ENCODE peak calls at places on chromosome 21, in nine cellular contexts. E is PC-9; Q is right atrium auricular region; N is transverse colon; T is tibial artery; Z is CD8-positive, alpha-beta memory T cell; J is IMR-90; O is dorsolateral prefrontal cortex; C is Peyer's patch. M is an unnamed sample.

GRCh38 chr21:44695176-44695575 is 1.8 kb upstream of the KRTAP10-12 start:
- DNase-seq in E (no peak), Q (peak), N (no peak), T (no peak), Z (no peak), J (no peak), O (peak), C (no peak), M (no peak)

GRCh38 chr21:33268736-33269441 is 2.7 kb downstream of the IL10RB start:
- DNase-seq in E (peak), Q (no peak), N (peak), T (no peak), Z (peak), J (no peak), O (no peak), C (peak), M (peak)

GRCh38 chr21:22363504-22363903 is 1365.3 kb downstream of the NCAM2 start:
- DNase-seq in E (no peak), Q (no peak), N (peak), T (no peak), Z (no peak), J (no peak), O (no peak), C (peak), M (no peak)

GRCh38 chr21:29334717-29335428 is 36.2 kb downstream of the BACH1 start:
- DNase-seq in E (no peak), Q (no peak), N (no peak), T (no peak), Z (no peak), J (peak), O (no peak), C (no peak), M (no peak)

GRCh38 chr21:36810443-36810842 is 111.5 kb downstream of the SIM2 start:
- DNase-seq in E (no peak), Q (no peak), N (no peak), T (no peak), Z (no peak), J (no peak), O (no peak), C (no peak), M (no peak)

GRCh38 chr21:33441489-33442477 is 38.0 kb downstream of the TMEM50B start:
- DNase-seq in E (peak), Q (peak), N (peak), T (peak), Z (no peak), J (peak), O (no peak), C (peak), M (no peak)

GRCh38 chr21:44765231-44766013 is 36.2 kb downstream of the UBE2G2 start:
- DNase-seq in E (peak), Q (no peak), N (no peak), T (no peak), Z (peak), J (no peak), O (no peak), C (no peak), M (peak)

GRCh38 chr21:45100866-45101265 is 26.5 kb downstream of the ADARB1 start:
- DNase-seq in E (no peak), Q (no peak), N (no peak), T (no peak), Z (no peak), J (no peak), O (no peak), C (no peak), M (no peak)

GRCh38 chr21:44428281-44428942 is 26.9 kb upstream of the LRRC3 start:
- DNase-seq in E (peak), Q (no peak), N (peak), T (peak), Z (peak), J (no peak), O (no peak), C (peak), M (peak)

GRCh38 chr21:35926003-35926541 is 134.3 kb downstream of the SETD4 start:
- DNase-seq in E (no peak), Q (no peak), N (no peak), T (no peak), Z (no peak), J (no peak), O (no peak), C (no peak), M (no peak)

GRCh38 chr21:38306407-38306806 is 49.6 kb downstream of the KCNJ15 start:
- DNase-seq in E (no peak), Q (no peak), N (no peak), T (no peak), Z (no peak), J (peak), O (no peak), C (no peak), M (no peak)

GRCh38 chr21:38420140-38420539 is 78.1 kb downstream of the ERG start:
- DNase-seq in E (no peak), Q (peak), N (no peak), T (no peak), Z (no peak), J (no peak), O (no peak), C (no peak), M (no peak)

GRCh38 chr21:31137951-31138350 is 99.7 kb upstream of the KRTAP19-8 start:
- DNase-seq in E (no peak), Q (no peak), N (no peak), T (no peak), Z (no peak), J (no peak), O (no peak), C (no peak), M (no peak)

GRCh38 chr21:18153063-18153462 is 91.6 kb upstream of the CHODL start:
- DNase-seq in E (no peak), Q (no peak), N (no peak), T (no peak), Z (no peak), J (no peak), O (no peak), C (no peak), M (no peak)

GRCh38 chr21:37915941-37916794 is at the start of gene KCNJ6:
- DNase-seq in E (no peak), Q (no peak), N (no peak), T (no peak), Z (no peak), J (peak), O (no peak), C (no peak), M (no peak)

GRCh38 chr21:33898546-33898945 is 17.1 kb downstream of the ATP5PO start:
- DNase-seq in E (no peak), Q (no peak), N (no peak), T (no peak), Z (no peak), J (peak), O (no peak), C (no peak), M (no peak)

GRCh38 chr21:35204125-35204524 is 155.0 kb upstream of the RUNX1 start:
- DNase-seq in E (no peak), Q (no peak), N (no peak), T (no peak), Z (no peak), J (peak), O (no peak), C (no peak), M (no peak)

GRCh38 chr21:26169061-26169610 is 1.4 kb downstream of the APP start:
- DNase-seq in E (peak), Q (peak), N (peak), T (peak), Z (no peak), J (peak), O (no peak), C (peak), M (peak)

GRCh38 chr21:33708874-33709273 is 66.6 kb downstream of the ITSN1 start:
- DNase-seq in E (no peak), Q (no peak), N (no peak), T (no peak), Z (no peak), J (no peak), O (no peak), C (no peak), M (no peak)

GRCh38 chr21:31426235-31426797 is 82.3 kb upstream of the TIAM1 start:
- DNase-seq in E (no peak), Q (no peak), N (no peak), T (no peak), Z (no peak), J (no peak), O (no peak), C (no peak), M (no peak)

GRCh38 chr21:44867999-44868700 is 5.3 kb downstream of the PTTG1IP start:
- DNase-seq in E (no peak), Q (no peak), N (no peak), T (no peak), Z (peak), J (no peak), O (no peak), C (peak), M (peak)

GRCh38 chr21:32886339-32886738 is 114.8 kb upstream of the PAXBP1 start:
- DNase-seq in E (no peak), Q (no peak), N (no peak), T (no peak), Z (peak), J (no peak), O (no peak), C (no peak), M (peak)

GRCh38 chr21:32248616-32249550 is 30.0 kb downstream of the MIS18A start:
- DNase-seq in E (no peak), Q (no peak), N (no peak), T (no peak), Z (no peak), J (peak), O (no peak), C (no peak), M (no peak)

GRCh38 chr21:38136201-38136600 is 120.6 kb upstream of the KCNJ15 start:
- DNase-seq in E (no peak), Q (no peak), N (no peak), T (no peak), Z (no peak), J (peak), O (no peak), C (no peak), M (no peak)

GRCh38 chr21:37593015-37593414 is 226.4 kb downstream of the DYRK1A start:
- DNase-seq in E (no peak), Q (no peak), N (no peak), T (no peak), Z (no peak), J (no peak), O (no peak), C (no peak), M (no peak)

GRCh38 chr21:38679531-38679930 is 126.2 kb upstream of the ETS2 start:
- DNase-seq in E (no peak), Q (no peak), N (no peak), T (no peak), Z (no peak), J (peak), O (no peak), C (no peak), M (no peak)

GRCh38 chr21:33059319-33059894 is 10.5 kb upstream of the OLIG1 start:
- DNase-seq in E (no peak), Q (no peak), N (no peak), T (no peak), Z (no peak), J (no peak), O (no peak), C (no peak), M (no peak)

GRCh38 chr21:16304700-16305099 is 574.9 kb downstream of the USP25 start:
- DNase-seq in E (no peak), Q (no peak), N (no peak), T (no peak), Z (no peak), J (no peak), O (no peak), C (no peak), M (no peak)

GRCh38 chr21:44838038-44838895 is 20.4 kb upstream of the SUMO3 start:
- DNase-seq in E (no peak), Q (no peak), N (no peak), T (no peak), Z (no peak), J (no peak), O (no peak), C (peak), M (no peak)

GRCh38 chr21:26964379-26964778 is 2.5 kb downstream of the ADAMTS5 start:
- DNase-seq in E (no peak), Q (peak), N (peak), T (peak), Z (no peak), J (peak), O (no peak), C (peak), M (no peak)

DNA sequence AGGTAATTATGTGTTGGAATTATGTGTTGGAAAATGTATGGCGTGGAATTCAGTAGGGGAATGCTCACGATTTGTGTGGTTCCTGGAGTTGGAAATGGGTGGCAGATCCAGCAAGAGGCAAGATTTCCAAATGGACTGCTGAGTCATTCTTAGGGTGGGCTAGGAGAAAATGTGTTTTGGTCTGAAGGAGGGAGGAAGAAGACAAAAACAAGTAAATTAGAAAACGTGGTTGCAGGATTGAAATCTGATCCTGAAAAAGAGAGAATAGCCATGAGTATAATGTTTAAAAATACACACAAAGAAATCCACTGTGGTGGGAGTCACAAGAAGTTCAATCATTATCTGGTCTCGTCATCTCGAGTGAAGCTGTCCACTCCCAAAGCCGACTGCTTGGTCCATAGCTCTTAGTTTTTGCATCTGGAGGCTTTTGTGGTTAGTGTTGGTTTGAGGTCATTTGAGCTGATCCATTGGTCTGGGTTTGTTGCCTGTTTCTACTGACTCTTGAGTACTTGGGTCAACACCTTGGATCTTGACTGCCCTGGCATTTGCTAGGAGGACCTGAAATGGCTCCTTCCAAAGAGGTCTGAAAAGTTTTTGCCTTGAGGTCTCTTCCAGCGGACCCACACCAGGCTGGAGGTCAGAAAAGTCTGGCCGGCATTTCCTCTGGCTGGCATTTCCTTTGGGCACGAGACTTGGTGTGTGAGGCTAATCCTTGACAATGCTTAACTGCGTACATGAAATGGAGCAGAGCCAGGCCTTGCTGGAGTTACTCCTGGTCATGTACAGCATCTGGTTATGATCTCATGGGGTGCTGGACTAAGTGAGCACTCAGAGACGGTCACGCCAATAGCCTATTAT is 9.2 kb downstream of the MX2 start:
- DNase-seq in E (no peak), Q (no peak), N (no peak), T (no peak), Z (no peak), J (no peak), O (no peak), C (peak), M (no peak)
- H3K4me3 ChIP-seq in E (no peak), Q (no peak), N (no peak), T (no peak), Z (peak), J (no peak), O (peak), C (no peak), M (peak)

GRCh38 chr21:46427516-46427915 is 31.2 kb upstream of the DIP2A start:
- DNase-seq in E (no peak), Q (no peak), N (no peak), T (no peak), Z (no peak), J (no peak), O (peak), C (no peak), M (no peak)

GRCh38 chr21:46425061-46425460 is 33.6 kb upstream of the DIP2A start:
- DNase-seq in E (no peak), Q (no peak), N (no peak), T (no peak), Z (peak), J (no peak), O (no peak), C (no peak), M (no peak)

GRCh38 chr21:46428286-46428685 is 30.4 kb upstream of the DIP2A start:
- DNase-seq in E (no peak), Q (no peak), N (no peak), T (no peak), Z (no peak), J (no peak), O (peak), C (no peak), M (no peak)

GRCh38 chr21:46425566-46425965 is 33.1 kb upstream of the DIP2A start:
- DNase-seq in E (no peak), Q (no peak), N (no peak), T (no peak), Z (peak), J (no peak), O (no peak), C (no peak), M (peak)

DNA sequence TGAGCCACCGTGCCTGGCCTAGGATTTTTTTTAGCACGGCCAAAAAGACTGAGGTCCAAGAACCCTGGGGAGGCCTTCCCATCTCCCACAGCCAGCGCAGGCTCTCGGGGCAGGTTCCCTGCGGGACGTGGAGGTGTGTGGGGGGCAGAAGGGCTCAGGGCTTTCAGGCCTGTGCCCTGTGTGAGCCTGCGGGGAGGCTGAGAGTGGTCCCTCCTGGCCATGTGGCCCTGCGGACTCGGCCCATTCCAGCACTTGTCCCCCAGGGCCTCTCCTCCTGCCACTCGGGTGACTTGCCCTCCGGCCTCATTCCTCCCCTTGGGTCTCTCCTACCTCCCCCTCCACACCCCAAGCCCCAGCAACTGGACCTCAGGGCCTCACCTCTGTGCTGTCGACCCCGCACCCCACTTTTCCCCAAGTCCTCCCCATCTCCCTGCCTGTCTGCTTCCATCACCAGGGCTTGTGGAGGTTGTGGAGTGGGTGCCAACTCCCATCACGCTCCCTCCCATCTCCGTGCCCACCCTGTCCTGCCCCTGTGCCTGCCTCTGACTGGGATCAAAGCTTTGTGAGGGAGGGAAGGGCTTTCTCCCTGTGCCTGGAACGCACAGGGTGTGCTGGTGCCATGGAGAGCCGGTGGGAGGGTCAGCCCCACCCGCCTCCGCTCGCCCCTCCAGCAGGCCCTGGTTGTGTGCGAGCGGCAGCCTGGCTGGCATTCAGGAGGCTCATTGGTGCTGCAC is 32.2 kb upstream of the DIP2A start:
- DNase-seq in E (no peak), Q (no peak), N (no peak), T (no peak), Z (no peak), J (no peak), O (no peak), C (no peak), M (no peak)
- H3K27ac ChIP-seq in E (no peak), Q (no peak), N (no peak), T (no peak), Z (peak), J (no peak), O (no peak), C (no peak), M (no peak)

GRCh38 chr21:42921912-42922311 is 3.5 kb downstream of the ERVH48-1 start:
- DNase-seq in E (no peak), Q (no peak), N (no peak), T (no peak), Z (no peak), J (no peak), O (no peak), C (no peak), M (no peak)

GRCh38 chr21:42925114-42925907 is at the start of gene ERVH48-1:
- DNase-seq in E (no peak), Q (no peak), N (no peak), T (no peak), Z (no peak), J (peak), O (no peak), C (no peak), M (no peak)

GRCh38 chr21:42924433-42924751 is 1.0 kb downstream of the ERVH48-1 start:
- DNase-seq in E (no peak), Q (no peak), N (no peak), T (no peak), Z (no peak), J (no peak), O (no peak), C (no peak), M (no peak)

GRCh38 chr21:42922918-42923317 is 2.5 kb downstream of the ERVH48-1 start:
- DNase-seq in E (no peak), Q (no peak), N (no peak), T (no peak), Z (no peak), J (no peak), O (no peak), C (no peak), M (no peak)

DNA sequence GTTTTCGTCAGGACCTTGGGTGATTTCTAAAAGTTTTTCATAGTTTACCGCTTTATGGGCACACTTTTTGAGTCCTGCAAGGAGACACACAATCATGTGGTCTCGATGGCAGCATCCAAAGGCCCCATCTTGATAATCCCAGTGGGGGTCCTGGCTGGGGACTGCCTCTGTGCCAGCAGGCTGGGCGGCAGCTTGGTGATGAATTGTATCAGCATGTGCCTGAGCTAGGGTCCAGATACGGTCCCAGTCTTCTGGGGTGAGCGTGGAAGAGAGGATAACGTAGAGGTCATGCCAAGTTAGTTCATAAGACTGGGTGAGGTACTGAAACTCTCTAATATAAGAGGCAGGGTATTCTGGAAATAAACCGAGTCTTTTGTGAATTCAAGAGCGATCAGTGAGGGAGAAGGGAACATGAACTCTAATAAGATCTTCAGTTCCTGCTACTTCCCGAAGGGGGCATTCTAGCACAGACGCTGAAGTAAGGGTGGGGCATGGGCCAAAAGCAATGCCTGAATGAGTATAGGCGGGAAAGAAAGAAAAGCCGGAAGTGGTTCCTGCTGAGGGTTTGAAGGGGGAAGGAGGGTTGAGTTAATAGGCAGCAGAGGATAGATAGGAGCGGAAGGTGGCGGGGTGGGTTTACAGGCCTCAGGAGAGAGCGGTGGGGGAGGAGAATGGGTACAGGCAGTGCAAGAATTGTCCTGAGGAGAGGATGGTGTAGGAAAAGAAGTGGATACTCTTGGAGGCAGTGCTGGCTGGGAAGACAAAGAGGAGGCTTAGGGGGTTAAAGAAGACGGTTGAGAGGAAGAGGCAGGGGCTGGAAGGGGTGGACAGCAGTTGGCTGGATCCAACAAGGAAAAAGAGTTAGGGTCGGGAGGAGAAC is 1.6 kb downstream of the ERVH48-1 start:
- DNase-seq in E (peak), Q (peak), N (peak), T (peak), Z (peak), J (peak), O (peak), C (peak), M (peak)
- H3K4me3 ChIP-seq in E (no peak), Q (no peak), N (no peak), T (no peak), Z (no peak), J (no peak), O (no peak), C (no peak), M (no peak)

DNA sequence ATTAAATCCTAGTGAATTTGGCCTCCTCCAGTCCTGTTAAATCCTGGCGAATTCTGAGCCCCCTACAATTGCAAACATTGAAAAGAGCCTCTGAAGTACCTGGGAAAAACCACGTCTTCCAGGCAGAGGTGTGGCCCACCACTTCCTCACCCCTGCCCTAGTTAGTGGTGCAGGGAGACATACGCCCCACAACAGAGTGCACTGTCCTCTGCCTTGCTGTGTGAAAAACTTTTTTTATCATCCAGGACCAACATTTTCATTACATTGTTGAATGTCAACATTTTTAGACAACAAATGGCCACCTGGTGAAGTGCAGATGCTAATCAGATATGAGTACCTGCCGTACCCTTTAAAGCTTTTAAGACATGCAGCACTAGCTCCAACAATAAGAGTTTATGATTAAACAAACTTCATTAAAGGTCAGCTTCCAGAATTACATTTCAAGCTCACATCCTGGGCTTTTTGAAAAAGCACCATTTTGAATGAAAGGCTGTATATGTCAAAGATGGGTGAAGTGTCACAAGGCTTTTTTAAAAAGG is 13.6 kb upstream of the TMPRSS2 start:
- DNase-seq in E (no peak), Q (no peak), N (peak), T (no peak), Z (no peak), J (no peak), O (no peak), C (no peak), M (no peak)
- H3K27ac ChIP-seq in E (no peak), Q (no peak), N (peak), T (no peak), Z (no peak), J (no peak), O (no peak), C (no peak), M (no peak)

M was measured in effector memory CD4-positive, alpha-beta T cell.